ENCODE peak calls at places on chromosomes 13 and 19, in four cellular contexts. V is HAP-1, M is NCI-H748 treated with DMSO at 0.1 percent for 48 hours, U is mesenteric fat pad. Z is an unnamed sample.

GRCh38 chr19:46571495-46571894 is 29.6 kb upstream of the CALM3 start:
- DNase-seq in V (peak; percentile 44), M (no peak), U (no peak), Z (peak; percentile 19)

GRCh38 chr13:110350509-110350908 is 43.4 kb downstream of the COL4A2 start:
- DNase-seq in V (no peak), M (no peak), U (no peak), Z (peak; percentile 74)

GRCh38 chr13:32225494-32225931 is 89.7 kb downstream of the ZAR1L start:
- DNase-seq in V (no peak), M (no peak), U (no peak), Z (no peak)

GRCh38 chr19:43470288-43470687 is 4.9 kb upstream of the LYPD3 start:
- DNase-seq in V (no peak), M (no peak), U (no peak), Z (no peak)

GRCh38 chr13:44293908-44294735 is 79.5 kb upstream of the SERP2 start:
- DNase-seq in V (no peak), M (no peak), U (no peak), Z (no peak)

GRCh38 chr13:32600891-32601290 is 14.6 kb downstream of the PDS5B start:
- DNase-seq in V (no peak), M (no peak), U (no peak), Z (no peak)

GRCh38 chr19:38975214-38975860 is at the start of gene FBXO17:
- DNase-seq in V (peak; percentile 14), M (no peak), U (peak; percentile 89), Z (peak; percentile 62)

GRCh38 chr13:50208826-50209335 is 193.6 kb downstream of the KCNRG start:
- DNase-seq in V (no peak), M (no peak), U (no peak), Z (peak; percentile 77)

GRCh38 chr13:74774252-74774651 is 640.0 kb upstream of the KLF12 start:
- DNase-seq in V (peak; percentile 44), M (no peak), U (no peak), Z (no peak)

GRCh38 chr13:109131698-109132257 is 502.4 kb downstream of the MYO16 start:
- DNase-seq in V (no peak), M (no peak), U (no peak), Z (peak; percentile 57)

Z was measured in kidney tubule cell.